ENCODE peak calls at places on chromosomes 2 and 18, in four cellular contexts. H, M, D and Q are unnamed samples.

GRCh38 chr18:57428221-57429150 is 6.7 kb upstream of the ONECUT2 start:
- DNase-seq in H (no peak), M (peak; percentile 56), D (no peak), Q (no peak)

GRCh38 chr18:42426496-42427015 is 471.5 kb downstream of the PIK3C3 start:
- DNase-seq in H (no peak), M (no peak), D (no peak), Q (no peak)

GRCh38 chr2:12391097-12391496 is 325.6 kb upstream of the TRIB2 start:
- DNase-seq in H (no peak), M (no peak), D (no peak), Q (no peak)

GRCh38 chr2:172361360-172361759 is 66.0 kb upstream of the ITGA6 start:
- DNase-seq in H (no peak), M (no peak), D (peak; percentile 32), Q (no peak)

GRCh38 chr2:97674396-97674795 is 4.9 kb downstream of the C2orf92 start:
- DNase-seq in H (no peak), M (no peak), D (no peak), Q (no peak)

GRCh38 chr2:129908721-129909373 is 70.6 kb upstream of the RAB6C start:
- DNase-seq in H (no peak), M (peak; percentile 24), D (no peak), Q (peak; percentile 89)

GRCh38 chr2:157150747-157151146 is 106.8 kb upstream of the GALNT5 start:
- DNase-seq in H (no peak), M (no peak), D (no peak), Q (no peak)

GRCh38 chr2:56580242-56580641 is 396.5 kb downstream of the CCDC85A start:
- DNase-seq in H (no peak), M (no peak), D (no peak), Q (no peak)

GRCh38 chr2:66001538-66001937 is 433.4 kb upstream of the MEIS1 start:
- DNase-seq in H (no peak), M (no peak), D (no peak), Q (no peak)

GRCh38 chr2:112541315-112542122 is 746 bp upstream of the POLR1B start:
- DNase-seq in H (peak; percentile 88), M (peak; percentile 83), D (peak; percentile 67), Q (peak; percentile 93)

GRCh38 chr2:175181104-175181876 is at the start of gene ATP5MC3:
- DNase-seq in H (peak; percentile 94), M (peak; percentile 98), D (peak; percentile 96), Q (peak; percentile 96)
- TF ChIP-seq POLR2AphosphoS5 in H (peak; percentile 88), M (peak; percentile 99), D (peak; percentile 93), Q (peak; percentile 97)

GRCh38 chr2:9178110-9178904 is 28.3 kb upstream of the ASAP2 start:
- DNase-seq in H (no peak), M (peak; percentile 40), D (peak; percentile 50), Q (no peak)
- TF ChIP-seq POLR2AphosphoS5 in H (no peak), M (no peak), D (no peak), Q (no peak)

DNA sequence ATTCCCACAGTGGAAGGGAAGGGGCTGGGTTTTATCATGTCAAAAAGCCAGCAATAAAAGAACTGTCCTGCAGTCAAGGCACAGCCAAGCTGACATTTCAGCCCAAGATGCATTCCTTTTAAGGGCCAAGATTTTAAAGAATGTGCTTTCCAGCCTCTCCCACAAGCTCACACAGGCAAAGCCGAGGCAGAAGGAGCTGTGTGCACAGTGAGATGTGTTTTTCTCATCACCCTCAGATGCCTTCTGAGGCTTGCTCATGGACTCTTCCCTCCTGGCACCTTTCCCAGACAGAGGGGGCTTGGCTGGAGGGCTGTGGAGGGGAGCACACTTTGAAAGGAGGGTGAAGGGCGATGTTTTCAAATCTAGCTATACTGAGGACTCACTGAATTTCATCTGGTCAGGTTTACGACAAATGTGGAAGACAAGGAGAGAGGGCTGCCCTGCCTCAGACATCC is 97.7 kb upstream of the KLHL29 start:
- DNase-seq in H (no peak), M (peak; percentile 11), D (no peak), Q (peak; percentile 88)
- TF ChIP-seq POLR2AphosphoS5 in H (peak; percentile 18), M (no peak), D (peak; percentile 66), Q (peak; percentile 65)

GRCh38 chr2:168114021-168114420 is 133.4 kb downstream of the STK39 start:
- DNase-seq in H (no peak), M (no peak), D (no peak), Q (no peak)
- TF ChIP-seq POLR2AphosphoS5 in H (no peak), M (no peak), D (no peak), Q (no peak)

GRCh38 chr2:28408764-28409599 is 16.3 kb downstream of the FOSL2 start:
- DNase-seq in H (no peak), M (no peak), D (peak; percentile 61), Q (no peak)
- TF ChIP-seq POLR2AphosphoS5 in H (no peak), M (no peak), D (no peak), Q (no peak)

DNA sequence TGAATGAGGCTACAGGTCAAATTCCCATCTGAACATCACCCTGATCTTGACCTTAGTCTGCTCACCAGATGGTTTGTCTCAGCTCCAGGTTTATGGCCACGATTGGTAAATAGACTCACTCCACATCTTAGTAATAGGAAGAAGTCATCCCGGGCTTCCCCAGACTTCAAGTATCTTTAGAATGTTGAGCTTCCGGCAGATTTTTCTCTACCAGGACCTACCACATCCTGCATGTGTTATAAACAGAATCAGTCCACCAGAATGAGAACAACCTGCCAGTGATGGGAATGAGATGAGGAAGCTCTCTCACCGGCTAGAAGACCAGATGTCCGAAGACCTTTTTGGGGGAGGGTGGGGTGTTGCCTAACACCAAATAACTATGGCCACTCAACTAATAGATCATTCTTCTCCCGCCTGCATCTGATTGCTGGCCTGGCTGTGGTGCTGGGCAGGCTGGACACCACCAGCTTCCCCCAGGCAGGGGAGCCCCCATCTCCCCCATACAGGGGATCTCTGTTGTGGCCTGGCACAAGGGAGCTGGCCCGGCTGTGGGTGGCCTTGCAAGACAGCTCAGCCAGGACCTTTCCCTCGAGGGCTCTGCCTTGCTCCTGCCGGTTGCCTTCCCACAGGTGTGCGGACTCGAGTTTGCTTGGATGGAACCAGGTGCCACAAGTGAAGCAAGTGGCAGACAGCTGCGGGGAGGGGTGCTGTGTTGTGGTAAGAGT is 88.5 kb downstream of the SH3RF3 start:
- DNase-seq in H (no peak), M (no peak), D (peak; percentile 28), Q (no peak)
- TF ChIP-seq POLR2AphosphoS5 in H (no peak), M (no peak), D (no peak), Q (no peak)